ENCODE peak calls at places on chromosomes 11 and 22, in seven cellular contexts. One of them, this sample, is unnamed. For H3K4me1, the result is how much of the 10 kb centered on the place peaks cover.

GRCh38 chr11:45828996-45829395 is 18.3 kb upstream of the CRY2 start:
- DNase-seq in GM23338: no peak
- DNase-seq in PC-3: no peak
- DNase-seq in breast epithelium: no peak
- DNase-seq in pancreas: no peak
- DNase-seq in left ventricle myocardium inferior: no peak
- DNase-seq in mammary epithelial cell: no peak
- DNase-seq in this sample: no peak

GRCh38 chr11:110022548-110022947 is 70.6 kb upstream of the ZC3H12C start:
- DNase-seq in breast epithelium: no peak
- DNase-seq in PC-3: no peak
- DNase-seq in mammary epithelial cell: peak
- DNase-seq in GM23338: no peak
- DNase-seq in pancreas: no peak
- DNase-seq in left ventricle myocardium inferior: no peak
- DNase-seq in this sample: no peak

GRCh38 chr11:48093795-48094642 is 113.7 kb downstream of the PTPRJ start:
- DNase-seq in left ventricle myocardium inferior: no peak
- DNase-seq in breast epithelium: no peak
- DNase-seq in pancreas: peak
- DNase-seq in PC-3: peak
- DNase-seq in GM23338: no peak
- DNase-seq in mammary epithelial cell: no peak
- DNase-seq in this sample: no peak

GRCh38 chr11:112630496-112630895 is 330.7 kb upstream of the NCAM1 start:
- DNase-seq in GM23338: no peak
- DNase-seq in pancreas: no peak
- DNase-seq in PC-3: no peak
- DNase-seq in breast epithelium: no peak
- DNase-seq in left ventricle myocardium inferior: no peak
- DNase-seq in mammary epithelial cell: no peak
- DNase-seq in this sample: no peak

GRCh38 chr22:45278125-45278524 is 6.6 kb upstream of the UPK3A start:
- DNase-seq in PC-3: no peak
- DNase-seq in mammary epithelial cell: no peak
- DNase-seq in left ventricle myocardium inferior: no peak
- DNase-seq in GM23338: no peak
- DNase-seq in breast epithelium: no peak
- DNase-seq in pancreas: no peak
- DNase-seq in this sample: no peak

GRCh38 chr11:46916669-46917108 is 1.7 kb downstream of the LRP4 start:
- DNase-seq in left ventricle myocardium inferior: peak
- DNase-seq in GM23338: peak
- DNase-seq in pancreas: peak
- DNase-seq in PC-3: no peak
- DNase-seq in mammary epithelial cell: peak
- DNase-seq in breast epithelium: peak
- DNase-seq in this sample: no peak

GRCh38 chr22:32958021-32958420 is 100.2 kb downstream of the SYN3 start:
- DNase-seq in left ventricle myocardium inferior: no peak
- DNase-seq in breast epithelium: no peak
- DNase-seq in GM23338: peak
- DNase-seq in PC-3: no peak
- DNase-seq in pancreas: no peak
- DNase-seq in mammary epithelial cell: no peak
- DNase-seq in this sample: no peak

GRCh38 chr22:46815896-46816721 is 53.7 kb downstream of the TBC1D22A start:
- DNase-seq in GM23338: peak
- DNase-seq in PC-3: peak
- DNase-seq in breast epithelium: peak
- DNase-seq in pancreas: peak
- DNase-seq in left ventricle myocardium inferior: no peak
- DNase-seq in mammary epithelial cell: no peak
- DNase-seq in this sample: no peak

GRCh38 chr11:69498614-69499175 is 17.2 kb downstream of the LINC01488 start:
- DNase-seq in GM23338: no peak
- DNase-seq in pancreas: no peak
- DNase-seq in mammary epithelial cell: no peak
- DNase-seq in breast epithelium: no peak
- DNase-seq in PC-3: no peak
- DNase-seq in left ventricle myocardium inferior: no peak
- DNase-seq in this sample: peak

GRCh38 chr11:2307733-2308331 is 6.0 kb downstream of the TSPAN32 start:
- DNase-seq in PC-3: no peak
- DNase-seq in pancreas: no peak
- DNase-seq in left ventricle myocardium inferior: no peak
- DNase-seq in mammary epithelial cell: no peak
- DNase-seq in breast epithelium: no peak
- DNase-seq in GM23338: no peak
- DNase-seq in this sample: no peak

GRCh38 chr11:8206251-8207079 is 37.6 kb upstream of the RIC3 start:
- DNase-seq in PC-3: no peak
- DNase-seq in mammary epithelial cell: no peak
- DNase-seq in GM23338: peak
- DNase-seq in left ventricle myocardium inferior: peak
- DNase-seq in breast epithelium: no peak
- DNase-seq in pancreas: peak
- DNase-seq in this sample: no peak

GRCh38 chr11:99739464-99740089 is 718.8 kb downstream of the CNTN5 start:
- DNase-seq in breast epithelium: no peak
- DNase-seq in PC-3: peak
- DNase-seq in GM23338: peak
- DNase-seq in pancreas: no peak
- DNase-seq in left ventricle myocardium inferior: no peak
- DNase-seq in mammary epithelial cell: peak
- DNase-seq in this sample: no peak

GRCh38 chr11:109303342-109303741 is 118.6 kb upstream of the C11orf87 start:
- DNase-seq in mammary epithelial cell: peak
- DNase-seq in breast epithelium: no peak
- DNase-seq in GM23338: no peak
- DNase-seq in PC-3: peak
- DNase-seq in pancreas: no peak
- DNase-seq in left ventricle myocardium inferior: no peak
- DNase-seq in this sample: no peak

GRCh38 chr11:2096001-2096918 is 42.9 kb downstream of the IGF2 start:
- DNase-seq in mammary epithelial cell: no peak
- DNase-seq in pancreas: no peak
- DNase-seq in breast epithelium: no peak
- DNase-seq in PC-3: no peak
- DNase-seq in GM23338: no peak
- DNase-seq in left ventricle myocardium inferior: no peak
- DNase-seq in this sample: peak

GRCh38 chr11:9755561-9755960 is 91.7 kb downstream of the SWAP70 start:
- DNase-seq in breast epithelium: no peak
- DNase-seq in left ventricle myocardium inferior: no peak
- DNase-seq in pancreas: no peak
- DNase-seq in PC-3: no peak
- DNase-seq in GM23338: no peak
- DNase-seq in mammary epithelial cell: no peak
- DNase-seq in this sample: no peak

GRCh38 chr22:26322179-26322905 is 106.7 kb upstream of the ASPHD2 start:
- DNase-seq in mammary epithelial cell: peak
- DNase-seq in GM23338: no peak
- DNase-seq in breast epithelium: no peak
- DNase-seq in PC-3: peak
- DNase-seq in pancreas: no peak
- DNase-seq in left ventricle myocardium inferior: no peak
- DNase-seq in this sample: no peak

GRCh38 chr22:49576241-49577141 is 251.2 kb downstream of the BRD1 start:
- DNase-seq in GM23338: no peak
- DNase-seq in breast epithelium: no peak
- DNase-seq in left ventricle myocardium inferior: no peak
- DNase-seq in PC-3: no peak
- DNase-seq in mammary epithelial cell: no peak
- DNase-seq in pancreas: no peak
- DNase-seq in this sample: no peak

GRCh38 chr11:11076879-11077278 is 219.0 kb upstream of the ZBED5 start:
- DNase-seq in pancreas: no peak
- DNase-seq in PC-3: no peak
- DNase-seq in GM23338: no peak
- DNase-seq in left ventricle myocardium inferior: no peak
- DNase-seq in mammary epithelial cell: no peak
- DNase-seq in breast epithelium: no peak
- DNase-seq in this sample: no peak

GRCh38 chr11:57527056-57527631 is 3.4 kb downstream of the TIMM10 start:
- DNase-seq in PC-3: peak
- DNase-seq in left ventricle myocardium inferior: peak
- DNase-seq in breast epithelium: peak
- DNase-seq in mammary epithelial cell: peak
- DNase-seq in GM23338: peak
- DNase-seq in pancreas: peak
- DNase-seq in this sample: no peak

GRCh38 chr11:67262731-67263675 is 3.3 kb upstream of the GRK2 start:
- DNase-seq in GM23338: peak
- DNase-seq in mammary epithelial cell: peak
- DNase-seq in breast epithelium: peak
- DNase-seq in pancreas: peak
- DNase-seq in PC-3: peak
- DNase-seq in left ventricle myocardium inferior: peak
- DNase-seq in this sample: peak

GRCh38 chr11:124861670-124862069 is 3.6 kb upstream of the ROBO3 start:
- DNase-seq in left ventricle myocardium inferior: no peak
- DNase-seq in breast epithelium: no peak
- DNase-seq in pancreas: no peak
- DNase-seq in PC-3: no peak
- DNase-seq in mammary epithelial cell: no peak
- DNase-seq in GM23338: no peak
- DNase-seq in this sample: no peak

GRCh38 chr11:83971063-83971462 is 684.9 kb upstream of the CCDC90B start:
- DNase-seq in mammary epithelial cell: peak
- DNase-seq in breast epithelium: no peak
- DNase-seq in pancreas: no peak
- DNase-seq in GM23338: peak
- DNase-seq in PC-3: no peak
- DNase-seq in left ventricle myocardium inferior: no peak
- DNase-seq in this sample: no peak

GRCh38 chr22:48702573-48703264 is 1125.0 kb downstream of the BRD1 start:
- DNase-seq in pancreas: peak
- DNase-seq in PC-3: no peak
- DNase-seq in mammary epithelial cell: no peak
- DNase-seq in GM23338: no peak
- DNase-seq in left ventricle myocardium inferior: peak
- DNase-seq in breast epithelium: peak
- DNase-seq in this sample: no peak

GRCh38 chr11:64916040-64916847 is 765 bp downstream of the ATG2A start:
- DNase-seq in breast epithelium: peak
- DNase-seq in mammary epithelial cell: peak
- DNase-seq in left ventricle myocardium inferior: no peak
- DNase-seq in PC-3: peak
- DNase-seq in pancreas: peak
- DNase-seq in GM23338: peak
- DNase-seq in this sample: peak

GRCh38 chr11:44531116-44531504 is 34.4 kb upstream of the CD82 start:
- DNase-seq in GM23338: no peak
- DNase-seq in pancreas: no peak
- DNase-seq in left ventricle myocardium inferior: no peak
- DNase-seq in PC-3: no peak
- DNase-seq in mammary epithelial cell: no peak
- DNase-seq in breast epithelium: no peak
- DNase-seq in this sample: no peak

DNA sequence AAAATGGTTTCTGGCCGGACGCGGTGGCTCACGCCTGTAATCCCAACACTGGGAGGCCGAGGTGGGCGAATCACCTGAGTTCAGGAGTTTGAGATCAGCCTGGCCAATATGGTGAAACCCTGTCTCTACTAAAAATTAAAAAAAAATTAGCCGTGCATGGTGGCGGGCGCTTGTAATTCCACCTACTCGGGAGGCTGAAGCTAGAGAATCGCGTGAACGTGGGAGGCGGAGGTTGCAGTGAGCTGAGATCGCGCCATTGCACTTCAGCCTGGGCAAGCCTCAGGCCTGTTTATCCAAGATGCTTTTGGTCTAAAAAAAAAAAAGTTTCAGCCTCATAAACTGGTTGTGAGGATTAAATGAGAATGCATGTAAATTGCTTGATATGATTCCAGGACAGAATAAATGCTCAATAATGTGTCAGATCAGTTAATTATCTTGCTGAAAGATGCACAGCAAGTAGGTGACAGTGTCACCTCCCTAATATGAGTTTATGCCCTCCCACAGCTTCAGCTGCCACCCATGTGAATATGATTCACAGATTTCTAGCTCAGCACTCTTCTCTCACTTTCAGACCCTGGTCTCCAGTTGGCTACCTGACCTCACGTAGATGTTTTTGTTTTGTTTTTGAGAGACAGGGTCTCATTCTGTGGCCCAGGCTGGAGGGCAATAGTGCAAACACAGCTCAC is 1.1 kb upstream of the ALG8 start:
- DNase-seq in mammary epithelial cell: no peak
- DNase-seq in GM23338: no peak
- DNase-seq in breast epithelium: no peak
- DNase-seq in PC-3: no peak
- DNase-seq in left ventricle myocardium inferior: no peak
- DNase-seq in pancreas: no peak
- DNase-seq in this sample: no peak
- H3K4me3 ChIP-seq in mammary epithelial cell: peak
- H3K4me3 ChIP-seq in GM23338: peak
- H3K4me3 ChIP-seq in breast epithelium: peak
- H3K4me3 ChIP-seq in PC-3: no peak
- H3K4me3 ChIP-seq in left ventricle myocardium inferior: peak
- H3K4me3 ChIP-seq in pancreas: peak
- H3K4me3 ChIP-seq in this sample: peak

GRCh38 chr22:36374603-36375024 is 13.2 kb downstream of the MYH9 start:
- DNase-seq in GM23338: no peak
- DNase-seq in breast epithelium: no peak
- DNase-seq in PC-3: peak
- DNase-seq in left ventricle myocardium inferior: no peak
- DNase-seq in mammary epithelial cell: peak
- DNase-seq in pancreas: no peak
- DNase-seq in this sample: no peak
- H3K4me1 ChIP-seq in GM23338: half or more
- H3K4me1 ChIP-seq in breast epithelium: half or more
- H3K4me1 ChIP-seq in PC-3: half or more
- H3K4me1 ChIP-seq in left ventricle myocardium inferior: half or more
- H3K4me1 ChIP-seq in mammary epithelial cell: half or more
- H3K4me1 ChIP-seq in pancreas: half or more
- H3K4me1 ChIP-seq in this sample: half or more

DNA sequence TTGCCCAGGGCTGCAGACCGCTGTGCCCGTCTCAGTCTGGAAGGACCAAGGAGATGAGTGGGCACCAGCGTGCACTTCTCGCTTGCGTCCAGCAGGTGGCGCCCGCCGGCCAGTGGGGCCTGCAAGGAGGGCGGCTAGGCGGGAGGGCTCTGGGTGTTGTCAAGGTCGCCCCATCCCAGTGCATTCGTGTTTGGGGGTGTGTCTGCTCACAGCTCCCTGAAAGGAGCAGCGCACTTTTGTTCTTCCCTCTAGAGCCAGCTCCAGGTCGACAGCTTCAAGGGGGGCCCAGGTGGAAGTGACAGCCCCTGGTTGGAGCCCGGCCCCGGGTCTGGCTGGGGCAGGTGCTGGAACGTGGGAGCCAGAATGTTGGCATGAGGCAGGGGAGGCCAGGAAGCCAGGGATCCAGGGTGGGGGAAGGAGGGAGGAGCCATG is 23.4 kb upstream of the MPPED1 start:
- DNase-seq in breast epithelium: peak
- DNase-seq in left ventricle myocardium inferior: peak
- DNase-seq in PC-3: peak
- DNase-seq in pancreas: peak
- DNase-seq in GM23338: peak
- DNase-seq in mammary epithelial cell: peak
- DNase-seq in this sample: peak
- TF ChIP-seq CTCF in breast epithelium: peak
- TF ChIP-seq CTCF in left ventricle myocardium inferior: peak
- TF ChIP-seq CTCF in PC-3: peak
- TF ChIP-seq CTCF in pancreas: peak
- TF ChIP-seq CTCF in GM23338: peak
- TF ChIP-seq CTCF in mammary epithelial cell: peak
- TF ChIP-seq CTCF in this sample: peak

GRCh38 chr11:72589802-72590761 is 84.1 kb downstream of the PDE2A start:
- DNase-seq in PC-3: peak
- DNase-seq in mammary epithelial cell: no peak
- DNase-seq in left ventricle myocardium inferior: peak
- DNase-seq in pancreas: peak
- DNase-seq in breast epithelium: no peak
- DNase-seq in GM23338: peak
- DNase-seq in this sample: peak
- H3K4me3 ChIP-seq in PC-3: no peak
- H3K4me3 ChIP-seq in mammary epithelial cell: no peak
- H3K4me3 ChIP-seq in left ventricle myocardium inferior: peak
- H3K4me3 ChIP-seq in pancreas: peak
- H3K4me3 ChIP-seq in breast epithelium: no peak
- H3K4me3 ChIP-seq in GM23338: peak
- H3K4me3 ChIP-seq in this sample: peak

This sample was measured in left lung.